ENCODE peak calls at places on chromosomes 16 and 17, in four cellular contexts. One of them, this sample, is unnamed.

GRCh38 chr16:24382929-24383328 is 126.8 kb downstream of the CACNG3 start:
- DNase-seq in K562: no peak
- DNase-seq in HepG2: no peak
- DNase-seq in GM12878: no peak
- DNase-seq in this sample: peak; percentile 31

GRCh38 chr16:69187891-69188451 is 1.0 kb downstream of the SNTB2 start:
- DNase-seq in HepG2: peak; percentile 14
- DNase-seq in K562: no peak
- DNase-seq in GM12878: no peak
- DNase-seq in this sample: no peak

GRCh38 chr16:74034862-74035261 is 261.8 kb upstream of the PSMD7 start:
- DNase-seq in K562: peak; percentile 8
- DNase-seq in HepG2: peak; percentile 27
- DNase-seq in GM12878: no peak
- DNase-seq in this sample: no peak

GRCh38 chr16:89072216-89073130 is 21.2 kb upstream of the ACSF3 start:
- DNase-seq in K562: no peak
- DNase-seq in GM12878: no peak
- DNase-seq in HepG2: no peak
- DNase-seq in this sample: no peak

GRCh38 chr16:8561496-8561895 is 28.8 kb downstream of the TMEM114 start:
- DNase-seq in K562: no peak
- DNase-seq in GM12878: no peak
- DNase-seq in HepG2: no peak
- DNase-seq in this sample: no peak

GRCh38 chr16:30551781-30552180 is 6.4 kb downstream of the ZNF764 start:
- DNase-seq in HepG2: no peak
- DNase-seq in GM12878: no peak
- DNase-seq in K562: no peak
- DNase-seq in this sample: no peak

GRCh38 chr17:9959377-9959981 is 54.4 kb upstream of the RCVRN start:
- DNase-seq in HepG2: peak; percentile 15
- DNase-seq in K562: peak; percentile 41
- DNase-seq in GM12878: no peak
- DNase-seq in this sample: peak; percentile 47

GRCh38 chr16:59478806-59479205 is 744.7 kb upstream of the GOT2 start:
- DNase-seq in GM12878: no peak
- DNase-seq in K562: no peak
- DNase-seq in HepG2: no peak
- DNase-seq in this sample: no peak

GRCh38 chr16:28531777-28532744 is 6.7 kb downstream of the NUPR1 start:
- DNase-seq in HepG2: peak; percentile 84
- DNase-seq in GM12878: no peak
- DNase-seq in K562: no peak
- DNase-seq in this sample: peak; percentile 69

GRCh38 chr17:44263360-44263902 is 4.5 kb downstream of the SLC4A1 start:
- DNase-seq in HepG2: no peak
- DNase-seq in GM12878: no peak
- DNase-seq in K562: no peak
- DNase-seq in this sample: no peak

GRCh38 chr17:44262654-44263225 is 5.2 kb downstream of the SLC4A1 start:
- DNase-seq in K562: no peak
- DNase-seq in HepG2: no peak
- DNase-seq in GM12878: no peak
- DNase-seq in this sample: no peak

GRCh38 chr17:44258811-44259351 is 9.1 kb downstream of the SLC4A1 start:
- DNase-seq in K562: no peak
- DNase-seq in GM12878: no peak
- DNase-seq in HepG2: no peak
- DNase-seq in this sample: no peak

GRCh38 chr17:44257815-44258750 is 9.9 kb downstream of the SLC4A1 start:
- DNase-seq in HepG2: no peak
- DNase-seq in GM12878: no peak
- DNase-seq in K562: no peak
- DNase-seq in this sample: no peak

DNA sequence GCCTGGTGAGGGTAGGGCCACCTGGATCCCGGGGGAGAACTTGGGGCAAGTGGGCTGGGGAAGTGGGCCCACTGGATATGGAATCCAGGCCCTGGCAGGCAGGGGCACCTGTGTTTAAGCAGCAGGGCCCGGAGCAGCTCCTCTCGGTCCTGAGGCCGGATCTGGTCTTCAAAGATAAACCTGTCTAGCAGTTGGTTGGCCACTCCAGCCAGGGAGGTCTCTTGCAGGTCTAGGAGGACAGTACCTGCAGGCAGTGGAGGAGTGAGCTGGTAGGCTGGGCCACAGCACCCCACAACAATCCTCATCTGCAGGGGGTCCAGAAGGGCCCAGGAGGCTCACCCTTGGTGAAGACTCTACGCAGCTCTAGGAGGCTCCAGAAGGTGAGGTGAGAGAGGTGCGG is 7.6 kb downstream of the SLC4A1 start:
- DNase-seq in GM12878: no peak
- DNase-seq in HepG2: no peak
- DNase-seq in K562: no peak
- DNase-seq in this sample: no peak
- TF ChIP-seq POLR2A in GM12878: no peak
- TF ChIP-seq POLR2A in HepG2: no peak
- TF ChIP-seq POLR2A in K562: no peak
- TF ChIP-seq POLR2A in this sample: no peak

DNA sequence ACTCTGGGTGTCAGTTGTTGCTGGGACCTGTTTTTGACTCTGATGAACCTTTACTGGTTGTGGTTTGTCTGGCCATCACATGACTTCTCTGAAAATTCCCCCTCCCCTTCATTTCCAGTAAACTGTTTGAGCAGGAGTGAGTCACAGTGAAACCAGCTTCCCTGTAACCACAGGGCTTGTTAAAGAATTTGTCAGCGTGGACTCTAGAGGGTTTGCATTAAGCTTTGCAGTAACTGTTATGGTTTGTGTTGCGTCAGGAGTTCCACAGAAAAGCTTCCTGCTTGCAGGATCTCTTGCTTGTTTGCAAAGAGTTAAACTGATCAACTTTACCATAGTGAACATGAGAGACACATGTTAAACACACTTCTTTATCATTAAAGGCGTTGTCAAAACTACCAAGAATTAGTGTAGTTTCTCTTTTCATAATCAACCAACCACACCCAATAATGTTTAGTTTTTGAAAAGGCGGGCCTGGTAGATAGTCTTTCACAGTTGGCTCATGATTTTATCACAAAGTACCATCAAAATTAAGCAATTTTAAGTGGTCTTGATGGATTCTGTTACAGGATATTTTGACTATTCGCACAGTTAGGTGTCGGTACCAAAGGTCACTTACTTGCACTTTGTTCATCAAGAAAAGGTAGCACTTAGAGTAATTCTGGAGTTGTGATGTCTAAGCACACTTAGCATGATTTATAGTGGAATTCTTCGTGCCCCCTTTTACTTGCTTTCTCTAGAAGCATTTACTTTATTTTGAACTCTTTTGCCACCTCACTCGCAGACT is 79.3 kb downstream of the VMP1 start:
- DNase-seq in HepG2: peak; percentile 100
- DNase-seq in K562: peak; percentile 70
- DNase-seq in GM12878: peak; percentile 100
- DNase-seq in this sample: peak; percentile 29
- TF ChIP-seq CREB1 in HepG2: peak; percentile 88
- TF ChIP-seq CREB1 in K562: peak; percentile 33
- TF ChIP-seq CREB1 in GM12878: peak; percentile 84
- TF ChIP-seq CREB1 in this sample: no peak

GRCh38 chr16:75109732-75110243 is 6.8 kb downstream of the LDHD start:
- DNase-seq in K562: no peak
- DNase-seq in GM12878: no peak
- DNase-seq in HepG2: no peak
- DNase-seq in this sample: no peak

GRCh38 chr16:75110637-75111513 is 5.7 kb downstream of the LDHD start:
- DNase-seq in GM12878: peak; percentile 62
- DNase-seq in K562: peak; percentile 89
- DNase-seq in HepG2: peak; percentile 80
- DNase-seq in this sample: peak; percentile 83

GRCh38 chr16:75106351-75107274 is 10.0 kb downstream of the LDHD start:
- DNase-seq in HepG2: no peak
- DNase-seq in K562: no peak
- DNase-seq in GM12878: no peak
- DNase-seq in this sample: no peak

GRCh38 chr16:75107505-75107904 is 9.1 kb downstream of the LDHD start:
- DNase-seq in HepG2: no peak
- DNase-seq in K562: no peak
- DNase-seq in GM12878: no peak
- DNase-seq in this sample: no peak

DNA sequence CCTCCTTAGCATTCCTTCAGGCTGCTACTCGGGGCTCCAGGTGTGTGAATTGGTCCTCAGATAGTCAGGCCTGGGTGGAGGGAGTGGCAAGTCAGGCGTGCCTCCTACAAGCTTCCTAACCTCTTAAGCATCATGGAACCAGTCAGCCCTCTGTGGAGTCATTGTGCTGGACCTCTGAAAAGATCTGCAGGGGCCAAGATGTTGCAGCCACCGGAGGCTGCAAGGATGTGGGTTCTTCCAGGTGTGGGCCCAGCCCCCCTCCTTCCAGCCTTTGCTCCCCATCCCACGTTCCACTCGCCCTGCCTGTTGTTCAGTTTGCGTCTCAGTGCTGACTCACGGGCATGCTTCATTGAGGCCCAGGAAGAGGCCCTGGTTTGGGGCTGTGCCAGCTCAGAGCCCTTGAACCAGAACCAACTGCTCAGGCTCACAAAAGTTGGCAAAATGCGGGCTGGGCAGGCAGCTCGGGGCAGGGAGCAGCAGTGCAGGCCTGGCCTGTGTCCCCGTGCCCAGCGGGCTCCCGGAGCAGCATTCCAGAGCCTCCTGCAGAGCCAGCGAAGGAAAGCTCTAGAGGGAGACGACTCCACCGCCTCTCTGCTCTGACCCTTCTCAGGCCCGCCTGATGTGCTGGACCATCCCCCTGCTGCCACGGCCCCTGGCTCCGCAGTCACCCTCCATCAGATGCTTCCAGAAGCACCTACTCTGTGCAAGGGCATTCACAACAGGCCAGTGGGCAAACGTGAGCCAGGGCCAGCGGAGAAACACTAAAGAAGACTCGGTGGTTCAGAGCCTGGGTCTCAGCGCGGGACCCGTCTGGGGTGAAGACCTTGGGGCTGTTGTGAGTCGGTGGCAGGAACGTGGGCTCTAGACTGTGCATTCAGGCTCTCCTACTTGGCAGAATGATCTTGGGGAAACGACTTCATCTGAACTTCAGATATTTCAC is 7.5 kb downstream of the LDHD start:
- DNase-seq in K562: no peak
- DNase-seq in HepG2: no peak
- DNase-seq in GM12878: peak; percentile 62
- DNase-seq in this sample: no peak
- TF ChIP-seq POLR2A in K562: no peak
- TF ChIP-seq POLR2A in HepG2: no peak
- TF ChIP-seq POLR2A in GM12878: no peak
- TF ChIP-seq POLR2A in this sample: no peak

GRCh38 chr16:65200857-65201256 is 79.0 kb upstream of the CDH11 start:
- DNase-seq in HepG2: no peak
- DNase-seq in GM12878: no peak
- DNase-seq in K562: no peak
- DNase-seq in this sample: no peak
- TF ChIP-seq CREB1 in HepG2: no peak
- TF ChIP-seq CREB1 in GM12878: no peak
- TF ChIP-seq CREB1 in K562: no peak
- TF ChIP-seq CREB1 in this sample: no peak

GRCh38 chr17:68047153-68047846 is 11.8 kb downstream of the KPNA2 start:
- DNase-seq in HepG2: no peak
- DNase-seq in K562: no peak
- DNase-seq in GM12878: no peak
- DNase-seq in this sample: no peak
- TF ChIP-seq POLR2A in HepG2: peak; percentile 17
- TF ChIP-seq POLR2A in K562: peak; percentile 72
- TF ChIP-seq POLR2A in GM12878: no peak
- TF ChIP-seq POLR2A in this sample: peak; percentile 61

GRCh38 chr17:82750241-82750905 is 1.5 kb upstream of the TBCD start:
- DNase-seq in GM12878: no peak
- DNase-seq in HepG2: no peak
- DNase-seq in K562: no peak
- DNase-seq in this sample: no peak
- TF ChIP-seq CREB1 in GM12878: no peak
- TF ChIP-seq CREB1 in HepG2: no peak
- TF ChIP-seq CREB1 in K562: no peak
- TF ChIP-seq CREB1 in this sample: no peak

This sample was measured in H1.